ENCODE peak calls at places on chromosomes 2 and 18, in eight cellular contexts. L is ovary, V is mammary epithelial cell, M is fibroblast of lung, X is foreskin keratinocyte, S is upper lobe of right lung, B is K562, P is thoracic aorta. F is an unnamed sample. For H3K4me1, the result is how much of the 10 kb centered on the place peaks cover.

GRCh38 chr2:206259615-206260426 is 14.6 kb upstream of the ZDBF2 start:
- DNase-seq in L (no peak), V (no peak), M (no peak), X (no peak), S (no peak), B (no peak), P (no peak), F (no peak)

GRCh38 chr2:119256574-119256921 is 32.9 kb downstream of the STEAP3 start:
- DNase-seq in L (no peak), V (no peak), M (no peak), X (no peak), S (no peak), B (no peak), P (no peak), F (no peak)

GRCh38 chr2:196435189-196435588 is 204.3 kb upstream of the CCDC150 start:
- DNase-seq in L (no peak), V (no peak), M (peak), X (no peak), S (no peak), B (no peak), P (no peak), F (no peak)

GRCh38 chr18:8816805-8817204 is 111.4 kb downstream of the MTCL1 start:
- DNase-seq in L (no peak), V (no peak), M (peak), X (no peak), S (no peak), B (no peak), P (no peak), F (no peak)

GRCh38 chr18:48592540-48592939 is 53.7 kb downstream of the CTIF start:
- DNase-seq in L (no peak), V (no peak), M (no peak), X (no peak), S (no peak), B (peak), P (no peak), F (no peak)

GRCh38 chr2:10814571-10815331 is 2.2 kb upstream of the PDIA6 start:
- DNase-seq in L (no peak), V (no peak), M (no peak), X (no peak), S (no peak), B (no peak), P (no peak), F (no peak)

GRCh38 chr18:50401888-50402287 is 27.0 kb downstream of the SKA1 start:
- DNase-seq in L (peak), V (peak), M (peak), X (peak), S (peak), B (peak), P (no peak), F (peak)

GRCh38 chr18:28088477-28088876 is 88.5 kb downstream of the CDH2 start:
- DNase-seq in L (no peak), V (no peak), M (no peak), X (no peak), S (no peak), B (no peak), P (no peak), F (no peak)

GRCh38 chr2:203855274-203855673 is 12.3 kb upstream of the CTLA4 start:
- DNase-seq in L (no peak), V (no peak), M (no peak), X (no peak), S (no peak), B (no peak), P (no peak), F (no peak)

GRCh38 chr2:9595746-9596145 is 35.1 kb downstream of the YWHAQ start:
- DNase-seq in L (no peak), V (no peak), M (no peak), X (no peak), S (no peak), B (no peak), P (no peak), F (no peak)

GRCh38 chr18:53909668-53910067 is 314.8 kb downstream of the MBD2 start:
- DNase-seq in L (no peak), V (peak), M (no peak), X (peak), S (no peak), B (peak), P (no peak), F (peak)

GRCh38 chr2:231557571-231558217 is 27.4 kb upstream of the NMUR1 start:
- DNase-seq in L (peak), V (peak), M (peak), X (peak), S (peak), B (peak), P (peak), F (peak)

GRCh38 chr2:36892805-36893204 is 73.5 kb downstream of the STRN start:
- DNase-seq in L (no peak), V (no peak), M (no peak), X (no peak), S (no peak), B (no peak), P (no peak), F (no peak)

DNA sequence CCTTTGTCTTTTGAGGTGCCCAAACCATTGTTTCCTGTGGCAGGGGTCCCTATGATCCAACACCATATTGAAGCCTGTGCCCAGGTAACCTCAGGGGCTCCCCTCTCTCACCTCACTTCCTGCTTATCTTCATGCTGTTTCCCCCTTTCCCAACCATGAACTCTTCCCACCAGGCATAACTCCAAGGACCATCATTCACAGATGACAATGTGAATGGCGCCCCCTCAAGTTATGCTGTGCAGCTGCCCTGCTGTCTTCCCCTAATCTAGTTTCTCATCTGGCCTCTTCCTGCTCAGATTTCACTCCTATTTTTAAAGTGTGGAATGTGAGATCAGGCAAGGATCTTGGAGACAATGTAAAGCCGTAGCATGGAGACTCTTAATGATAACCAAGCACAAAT is 1.4 kb downstream of the GMPPA start:
- DNase-seq in L (no peak), V (no peak), M (peak), X (no peak), S (no peak), B (no peak), P (no peak), F (no peak)
- TF ChIP-seq CTCF in L (no peak), V (peak), M (peak), X (peak), S (no peak), B (peak), P (no peak), F (no peak)

DNA sequence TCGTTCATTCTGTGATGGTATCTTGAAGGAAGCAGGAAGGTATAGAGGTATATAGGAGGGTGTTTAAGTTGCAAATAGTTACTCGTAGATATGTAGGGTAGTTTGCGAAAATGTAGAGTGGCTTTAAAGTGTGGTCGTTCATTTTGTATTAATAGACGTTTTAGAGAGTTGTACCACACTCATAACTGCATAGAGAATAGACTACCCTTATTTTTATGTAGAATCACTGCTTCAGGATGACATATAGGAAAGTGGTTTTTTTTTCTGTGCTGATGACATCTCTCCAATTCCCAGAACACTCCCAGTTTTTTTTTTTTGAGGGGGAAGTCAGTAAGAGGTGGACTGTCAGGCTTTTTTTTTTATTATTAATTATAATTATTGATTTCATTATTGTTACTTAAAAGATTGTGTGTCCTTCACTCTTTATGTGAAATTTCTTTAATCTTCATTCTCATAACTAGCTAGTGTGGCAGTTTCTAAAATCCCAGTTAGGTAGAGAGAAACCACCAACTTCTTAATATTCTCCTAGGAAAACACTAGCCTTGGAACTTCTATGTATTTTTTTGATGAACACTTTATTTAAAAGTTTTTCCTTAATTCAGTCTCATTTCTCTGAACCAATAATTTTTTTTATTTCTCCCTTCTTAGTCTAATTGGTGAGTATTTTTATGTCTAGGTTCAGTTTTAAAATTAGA is 1.5 kb downstream of the ACTR3 start:
- DNase-seq in L (no peak), V (no peak), M (peak), X (no peak), S (no peak), B (no peak), P (no peak), F (no peak)
- H3K4me1 ChIP-seq in L (under half), V (half or more), M (under half), X (under half), S (half or more), B (under half), P (half or more), F (under half)

GRCh38 chr2:233854241-233854981 is at the start of gene HJURP:
- DNase-seq in L (peak), V (peak), M (peak), X (peak), S (peak), B (peak), P (peak), F (peak)

GRCh38 chr2:233853883-233854240 is 473 bp downstream of the HJURP start:
- DNase-seq in L (no peak), V (no peak), M (no peak), X (no peak), S (no peak), B (peak), P (no peak), F (peak)

GRCh38 chr2:233855345-233855744 is 1.0 kb upstream of the HJURP start:
- DNase-seq in L (no peak), V (no peak), M (no peak), X (no peak), S (no peak), B (no peak), P (no peak), F (no peak)

GRCh38 chr2:233856184-233856583 is 1.8 kb upstream of the HJURP start:
- DNase-seq in L (no peak), V (no peak), M (no peak), X (no peak), S (no peak), B (no peak), P (no peak), F (no peak)

DNA sequence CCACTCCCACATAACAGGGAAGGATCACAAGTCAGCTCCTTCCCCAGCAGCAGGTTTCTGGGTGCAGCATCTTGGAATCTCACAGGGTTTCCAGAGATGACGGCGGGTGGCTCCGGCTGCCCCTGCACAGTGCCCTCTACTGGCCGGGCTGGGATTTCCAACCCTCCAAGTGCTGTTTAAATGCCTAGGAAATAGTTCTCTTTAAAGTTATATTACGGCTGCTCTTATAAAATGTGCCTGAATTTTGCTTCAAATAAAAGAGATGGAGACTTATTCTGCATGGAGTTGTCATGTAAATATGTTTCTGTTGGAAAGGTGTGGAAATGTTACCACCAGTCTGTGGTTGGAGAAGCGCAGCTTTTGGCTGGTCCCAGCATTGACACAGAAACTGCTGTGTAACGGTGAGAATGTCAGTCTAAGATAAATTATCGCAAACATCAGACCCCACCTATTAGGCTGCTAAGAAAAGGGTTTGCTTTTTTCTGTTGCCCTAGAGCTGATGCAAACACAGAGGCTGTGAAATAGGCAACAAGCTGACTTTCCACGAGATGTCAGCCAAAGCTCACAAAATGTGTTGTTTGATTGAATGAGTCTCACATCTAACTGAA is 3.3 kb upstream of the HJURP start:
- DNase-seq in L (no peak), V (peak), M (no peak), X (no peak), S (peak), B (peak), P (no peak), F (peak)
- TF ChIP-seq CTCF in L (no peak), V (peak), M (peak), X (peak), S (peak), B (peak), P (peak), F (peak)

GRCh38 chr2:224816816-224817215 is 100.7 kb upstream of the CCDC195 start:
- DNase-seq in L (no peak), V (peak), M (peak), X (peak), S (no peak), B (no peak), P (no peak), F (no peak)
- H3K4me1 ChIP-seq in L (under half), V (under half), M (under half), X (under half), S (under half), B (under half), P (under half), F (under half)

DNA sequence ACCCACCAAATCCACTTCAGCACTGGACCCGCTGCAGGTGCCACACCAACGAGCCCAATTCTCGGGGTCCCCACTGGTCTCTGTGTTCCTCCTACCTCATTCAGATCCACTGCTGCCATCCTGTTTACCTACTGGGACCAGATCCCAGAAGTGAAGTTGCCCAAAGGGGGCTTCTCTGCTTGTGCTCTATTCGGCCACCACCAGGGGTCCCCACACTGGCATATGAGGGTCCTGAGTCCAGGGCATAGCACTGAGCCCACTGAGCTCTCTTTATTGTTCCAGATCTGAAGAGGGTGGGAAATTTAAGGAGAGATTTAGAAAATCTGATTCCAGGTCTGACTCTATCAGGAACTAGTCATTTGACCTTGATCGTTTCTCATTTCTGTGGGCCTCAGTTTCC is 2.4 kb downstream of the GPR45 start:
- DNase-seq in L (no peak), V (no peak), M (no peak), X (no peak), S (no peak), B (peak), P (no peak), F (no peak)
- TF ChIP-seq CTCF in L (no peak), V (no peak), M (peak), X (peak), S (no peak), B (peak), P (no peak), F (no peak)

GRCh38 chr2:201327678-201328077 is 29.5 kb downstream of the FLACC1 start:
- DNase-seq in L (no peak), V (no peak), M (no peak), X (no peak), S (no peak), B (no peak), P (no peak), F (no peak)
- H3K4me1 ChIP-seq in L (under half), V (under half), M (under half), X (under half), S (under half), B (under half), P (under half), F (under half)

GRCh38 chr18:10400534-10400933 is 53.9 kb upstream of the APCDD1 start:
- DNase-seq in L (no peak), V (no peak), M (no peak), X (no peak), S (no peak), B (no peak), P (no peak), F (no peak)
- TF ChIP-seq CTCF in L (no peak), V (no peak), M (no peak), X (no peak), S (no peak), B (no peak), P (no peak), F (no peak)

GRCh38 chr2:42051168-42052125 is 3.6 kb downstream of the PKDCC start:
- DNase-seq in L (no peak), V (no peak), M (no peak), X (no peak), S (no peak), B (no peak), P (no peak), F (no peak)

GRCh38 chr2:42053791-42054656 is 6.2 kb downstream of the PKDCC start:
- DNase-seq in L (peak), V (no peak), M (no peak), X (no peak), S (no peak), B (no peak), P (peak), F (peak)

GRCh38 chr2:42052702-42053481 is 5.1 kb downstream of the PKDCC start:
- DNase-seq in L (peak), V (no peak), M (peak), X (no peak), S (no peak), B (peak), P (no peak), F (no peak)

GRCh38 chr2:42054657-42055430 is 7.0 kb downstream of the PKDCC start:
- DNase-seq in L (peak), V (no peak), M (no peak), X (no peak), S (no peak), B (peak), P (no peak), F (no peak)

DNA sequence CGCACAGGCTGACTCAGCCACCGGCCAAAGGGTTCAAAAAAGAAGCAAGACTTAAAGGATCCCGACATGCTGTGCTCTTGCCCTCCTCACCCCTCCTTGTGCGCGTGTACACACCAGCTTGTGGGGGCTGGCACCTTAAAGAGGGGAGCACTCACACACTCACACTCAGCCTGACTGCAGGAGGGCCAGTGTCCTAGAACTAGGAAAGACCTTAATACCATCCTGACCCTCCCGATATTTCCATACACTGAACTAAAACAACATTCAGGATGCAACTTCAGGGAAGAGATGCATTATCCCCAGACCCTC is 5.6 kb downstream of the PKDCC start:
- DNase-seq in L (no peak), V (no peak), M (no peak), X (no peak), S (no peak), B (no peak), P (no peak), F (no peak)
- H3K4me1 ChIP-seq in L (under half), V (under half), M (under half), X (under half), S (under half), B (under half), P (half or more), F (under half)

DNA sequence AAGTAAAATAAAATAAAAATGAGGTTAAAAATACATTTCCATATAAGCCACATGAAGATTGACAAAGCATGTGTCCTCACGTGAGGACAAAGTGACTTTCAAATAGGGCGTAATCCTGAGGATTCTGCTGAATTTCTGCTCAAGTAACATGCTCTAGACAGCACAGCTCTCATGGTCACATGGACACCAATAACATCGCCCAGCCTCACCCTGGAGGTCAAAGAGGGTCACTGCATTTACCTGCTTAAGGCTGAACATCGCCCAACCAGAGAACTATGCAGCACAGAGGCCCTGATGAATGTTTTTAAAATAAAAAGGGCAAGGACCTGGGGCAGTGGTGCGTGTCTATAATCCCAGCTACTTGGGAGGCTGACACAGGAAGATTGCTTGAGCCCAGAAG is 30.2 kb downstream of the TGFBRAP1 start:
- DNase-seq in L (no peak), V (no peak), M (no peak), X (no peak), S (no peak), B (no peak), P (no peak), F (no peak)
- TF ChIP-seq CTCF in L (no peak), V (peak), M (no peak), X (no peak), S (no peak), B (peak), P (no peak), F (no peak)

DNA sequence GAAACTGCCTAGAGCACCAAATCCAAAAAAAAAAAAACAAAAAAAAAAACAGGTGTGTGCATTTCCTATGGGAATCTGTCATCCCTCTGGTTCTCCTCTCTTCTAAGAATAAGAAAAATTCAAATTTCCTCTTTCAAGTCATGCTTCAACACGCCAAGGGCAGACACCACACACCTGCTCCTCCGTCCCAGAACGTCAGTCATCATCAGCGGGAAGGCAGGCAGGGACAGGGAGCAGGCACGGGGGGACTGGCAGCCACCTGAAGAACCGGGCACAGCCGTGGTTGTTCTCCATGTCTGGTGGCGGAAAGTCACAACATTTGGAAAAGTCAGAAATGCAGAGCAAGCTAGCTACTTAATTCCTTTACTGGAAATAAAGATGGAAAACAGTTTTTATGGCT is 214.8 kb downstream of the IKZF2 start:
- DNase-seq in L (no peak), V (no peak), M (no peak), X (peak), S (no peak), B (no peak), P (no peak), F (no peak)
- H3K4me1 ChIP-seq in L (under half), V (under half), M (under half), X (under half), S (under half), B (under half), P (under half), F (under half)